ENCODE peak calls at places on chromosome 1, in four cellular contexts. R is H1, Y is IMR-90, S is mesendoderm. F is an unnamed sample.

GRCh38 chr1:228376262-228376628 is 30.4 kb downstream of the TRIM11 start:
- DNase-seq in R (no peak), Y (no peak), S (peak), F (no peak)

GRCh38 chr1:54297596-54298283 is 97.8 kb downstream of the MRPL37 start:
- DNase-seq in R (no peak), Y (no peak), S (no peak), F (no peak)

GRCh38 chr1:201949491-201949890 is 3.1 kb upstream of the LMOD1 start:
- DNase-seq in R (no peak), Y (no peak), S (no peak), F (no peak)

GRCh38 chr1:159973350-159973940 is 19.4 kb upstream of the SLAMF9 start:
- DNase-seq in R (no peak), Y (no peak), S (no peak), F (no peak)

GRCh38 chr1:38133781-38134180 is 87.2 kb upstream of the POU3F1 start:
- DNase-seq in R (no peak), Y (no peak), S (no peak), F (no peak)

GRCh38 chr1:161001068-161001467 is 19.9 kb downstream of the F11R start:
- DNase-seq in R (no peak), Y (no peak), S (no peak), F (no peak)

GRCh38 chr1:179877586-179878265 is at the start of gene TOR1AIP2:
- DNase-seq in R (peak), Y (peak), S (peak), F (peak)

GRCh38 chr1:13820055-13820454 is 120.1 kb downstream of the PRDM2 start:
- DNase-seq in R (peak), Y (no peak), S (no peak), F (no peak)

GRCh38 chr1:173864179-173864867 is 3.5 kb downstream of the GAS5 start:
- DNase-seq in R (no peak), Y (peak), S (no peak), F (no peak)

GRCh38 chr1:228697209-228698016 is 37.9 kb upstream of the RHOU start:
- DNase-seq in R (no peak), Y (peak), S (no peak), F (no peak)

GRCh38 chr1:214718724-214719123 is 115.7 kb downstream of the CENPF start:
- DNase-seq in R (no peak), Y (peak), S (no peak), F (no peak)

GRCh38 chr1:30919025-30919881 is 10.7 kb upstream of the SDC3 start:
- DNase-seq in R (peak), Y (peak), S (peak), F (peak)

GRCh38 chr1:164588388-164589341 is 29.7 kb downstream of the PBX1 start:
- DNase-seq in R (no peak), Y (peak), S (peak), F (peak)

GRCh38 chr1:147413110-147413605 is 128.1 kb upstream of the BCL9 start:
- DNase-seq in R (no peak), Y (no peak), S (no peak), F (no peak)

GRCh38 chr1:234531181-234532132 is 52.5 kb upstream of the TARBP1 start:
- DNase-seq in R (peak), Y (peak), S (peak), F (no peak)

GRCh38 chr1:184457500-184457899 is 70.7 kb downstream of the C1orf21 start:
- DNase-seq in R (no peak), Y (peak), S (no peak), F (no peak)

GRCh38 chr1:109373051-109373593 is 24.6 kb downstream of the SORT1 start:
- DNase-seq in R (no peak), Y (no peak), S (no peak), F (no peak)

GRCh38 chr1:6667139-6667538 is 34.5 kb downstream of the DNAJC11 start:
- DNase-seq in R (no peak), Y (peak), S (no peak), F (no peak)

GRCh38 chr1:247204177-247204647 is 32.4 kb upstream of the ZNF124 start:
- DNase-seq in R (no peak), Y (no peak), S (peak), F (no peak)

GRCh38 chr1:214844319-214844718 is 238.2 kb upstream of the KCNK2 start:
- DNase-seq in R (no peak), Y (no peak), S (no peak), F (no peak)

GRCh38 chr1:108107658-108108057 is 92.5 kb downstream of the SLC25A24 start:
- DNase-seq in R (no peak), Y (peak), S (no peak), F (no peak)

GRCh38 chr1:76006234-76006633 is 68.3 kb upstream of the ST6GALNAC3 start:
- DNase-seq in R (no peak), Y (peak), S (no peak), F (no peak)

GRCh38 chr1:152162826-152163463 is 3.9 kb upstream of the RPTN start:
- DNase-seq in R (no peak), Y (peak), S (no peak), F (no peak)

GRCh38 chr1:203166192-203166940 is 9.3 kb downstream of the MYBPH start:
- DNase-seq in R (no peak), Y (no peak), S (peak), F (peak)

GRCh38 chr1:4000811-4001251 is 100.8 kb upstream of the C1orf174 start:
- DNase-seq in R (no peak), Y (no peak), S (no peak), F (peak)

GRCh38 chr1:67816096-67816493 is 17.2 kb downstream of the GNG12 start:
- DNase-seq in R (no peak), Y (no peak), S (no peak), F (no peak)
- H3K27ac ChIP-seq in R (no peak), Y (no peak), S (no peak), F (no peak)

GRCh38 chr1:100458925-100459814 is 78.8 kb upstream of the GPR88 start:
- DNase-seq in R (no peak), Y (peak), S (peak), F (peak)

GRCh38 chr1:100459815-100460114 is 78.2 kb upstream of the GPR88 start:
- DNase-seq in R (no peak), Y (no peak), S (no peak), F (no peak)

GRCh38 chr1:100455478-100456072 is 82.4 kb upstream of the GPR88 start:
- DNase-seq in R (no peak), Y (peak), S (no peak), F (no peak)

GRCh38 chr1:100456880-100457279 is 81.1 kb upstream of the GPR88 start:
- DNase-seq in R (no peak), Y (no peak), S (peak), F (no peak)

GRCh38 chr1:100457683-100458082 is 80.3 kb upstream of the GPR88 start:
- DNase-seq in R (no peak), Y (no peak), S (no peak), F (no peak)
- H4K5ac ChIP-seq in R (no peak), Y (no peak), S (no peak), F (no peak)

GRCh38 chr1:162561037-162561615 is 396 bp upstream of the UAP1 start:
- DNase-seq in R (peak), Y (peak), S (peak), F (peak)
- H2AK5ac ChIP-seq in R (no peak), Y (no peak), S (no peak), F (no peak)

DNA sequence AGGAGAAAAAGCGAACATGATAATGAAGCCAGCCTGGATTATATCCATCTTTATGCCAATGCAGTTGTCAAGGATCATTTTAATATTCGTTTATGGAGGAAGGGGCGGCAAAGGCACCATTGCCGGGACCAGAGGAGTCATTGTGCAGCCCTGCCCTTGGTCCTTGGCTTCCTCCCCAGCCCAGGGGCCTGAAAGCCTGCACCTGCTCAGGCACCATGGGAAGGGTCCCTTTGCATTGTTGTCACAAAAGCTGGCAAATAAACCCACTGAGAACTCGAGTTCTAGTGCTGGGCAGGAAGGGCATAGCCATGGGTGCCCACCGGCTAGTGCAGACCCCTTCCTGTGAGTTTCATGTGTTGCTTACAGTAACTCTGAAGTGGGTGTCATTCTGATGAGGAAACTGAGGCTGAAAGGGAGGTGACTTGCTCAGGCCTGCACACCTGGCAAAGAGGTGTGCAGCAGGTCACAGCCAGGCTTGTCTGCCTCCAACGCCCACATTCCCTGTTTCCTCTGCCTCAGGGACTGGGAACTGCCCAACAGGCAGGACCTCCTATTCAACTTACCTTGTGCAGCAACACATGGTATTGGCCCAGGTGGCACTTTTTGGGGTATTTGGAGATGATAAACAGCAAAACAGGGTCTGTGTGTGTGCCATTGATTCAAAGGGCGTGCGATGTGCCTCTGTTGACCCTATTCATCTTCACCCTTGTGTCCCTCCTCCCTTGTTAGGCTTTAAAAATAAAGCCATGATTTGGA is 84.6 kb downstream of the MAN1C1 start:
- DNase-seq in R (no peak), Y (no peak), S (no peak), F (no peak)
- H3K27ac ChIP-seq in R (no peak), Y (peak), S (no peak), F (no peak)

GRCh38 chr1:185512442-185512841 is 195.4 kb upstream of the IVNS1ABP start:
- DNase-seq in R (no peak), Y (peak), S (no peak), F (no peak)
- H4K5ac ChIP-seq in R (no peak), Y (no peak), S (no peak), F (no peak)

DNA sequence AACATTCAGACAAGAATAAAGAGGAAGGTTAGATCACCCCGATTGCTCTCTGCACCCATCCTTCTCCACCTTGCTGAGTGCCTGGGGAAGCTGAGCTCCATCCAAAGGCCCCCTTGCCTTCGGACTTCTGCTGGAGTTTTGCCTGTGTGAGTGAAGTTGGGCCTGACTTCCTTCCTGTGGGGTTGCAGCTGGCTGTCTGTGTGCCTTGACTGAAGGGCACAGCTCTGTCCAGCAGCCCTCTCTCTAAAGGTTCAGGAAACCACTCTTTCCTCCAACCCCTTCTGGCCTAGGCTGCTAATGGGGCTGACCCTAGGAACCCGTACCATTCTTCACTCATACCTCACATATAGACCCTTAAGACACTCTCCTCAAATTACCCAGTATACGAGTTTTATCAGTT is 173.4 kb upstream of the HMCN1 start:
- DNase-seq in R (no peak), Y (no peak), S (no peak), F (no peak)
- H2AK5ac ChIP-seq in R (no peak), Y (peak), S (no peak), F (no peak)

GRCh38 chr1:211736351-211736915 is 61.0 kb upstream of the NEK2 start:
- DNase-seq in R (no peak), Y (no peak), S (no peak), F (no peak)

GRCh38 chr1:211735208-211736170 is 60.1 kb upstream of the NEK2 start:
- DNase-seq in R (peak), Y (peak), S (peak), F (peak)

GRCh38 chr1:211732276-211732571 is 56.8 kb upstream of the NEK2 start:
- DNase-seq in R (no peak), Y (no peak), S (no peak), F (no peak)

GRCh38 chr1:211734791-211735190 is 59.4 kb upstream of the NEK2 start:
- DNase-seq in R (no peak), Y (no peak), S (no peak), F (no peak)

DNA sequence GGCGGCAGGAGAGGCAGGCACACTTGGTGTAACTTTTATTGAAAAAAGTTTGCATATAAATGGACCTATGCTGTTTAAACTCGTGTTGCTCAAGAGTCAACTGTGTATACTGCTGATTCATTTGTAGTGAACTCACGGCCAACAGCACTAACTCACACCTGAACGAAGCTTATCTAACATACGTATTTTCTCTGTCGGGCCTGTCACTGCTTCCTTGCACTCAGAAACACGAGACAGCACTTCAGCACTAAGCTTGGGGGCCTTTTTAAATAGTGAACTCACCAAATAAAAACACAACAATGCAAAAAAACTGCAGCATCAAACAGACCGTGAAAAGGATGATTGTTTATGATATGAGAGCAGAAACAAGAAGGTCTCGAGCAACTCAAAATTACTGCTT is 58.9 kb upstream of the NEK2 start:
- DNase-seq in R (no peak), Y (no peak), S (no peak), F (no peak)
- H3K27ac ChIP-seq in R (no peak), Y (no peak), S (no peak), F (no peak)

GRCh38 chr1:15717418-15718131 is 18.5 kb upstream of the SLC25A34 start:
- DNase-seq in R (no peak), Y (no peak), S (no peak), F (no peak)
- H4K5ac ChIP-seq in R (no peak), Y (no peak), S (no peak), F (no peak)